ENCODE peak calls at places on chromosomes 11 and 22, in seven cellular contexts. F is activated T-helper 1 cell treated with anti-CD3 and anti-CD28 coated beads, Interleukin-2, amount 50 U/mL, for 16 hours; D is foreskin fibroblast; J is T-helper 1 cell; P is effector memory CD8-positive, alpha-beta T cell; Z is EL; E is tibial artery. B is an unnamed sample.

GRCh38 chr11:13337986-13338436 is 60.4 kb downstream of the BMAL1 start:
- DNase-seq in F (no peak), D (peak; percentile 56), J (no peak), P (no peak), Z (peak; percentile 71), E (no peak), B (no peak)

GRCh38 chr22:23822101-23822671 is 16.6 kb downstream of the DERL3 start:
- DNase-seq in F (no peak), D (no peak), J (no peak), P (no peak), Z (no peak), E (no peak), B (no peak)

GRCh38 chr11:128047026-128047425 is 540.3 kb downstream of the ETS1 start:
- DNase-seq in F (no peak), D (no peak), J (no peak), P (no peak), Z (no peak), E (no peak), B (no peak)

GRCh38 chr22:38477515-38477914 is 9.6 kb downstream of the KDELR3 start:
- DNase-seq in F (no peak), D (no peak), J (no peak), P (no peak), Z (no peak), E (no peak), B (no peak)

GRCh38 chr22:36942561-36942960 is 29.1 kb downstream of the CSF2RB start:
- DNase-seq in F (no peak), D (no peak), J (no peak), P (no peak), Z (no peak), E (no peak), B (no peak)

GRCh38 chr22:25104367-25104766 is 95.3 kb upstream of the CRYBB3 start:
- DNase-seq in F (no peak), D (no peak), J (no peak), P (no peak), Z (no peak), E (no peak), B (no peak)

GRCh38 chr11:86918943-86919342 is 36.3 kb downstream of the FZD4 start:
- DNase-seq in F (no peak), D (no peak), J (no peak), P (no peak), Z (no peak), E (no peak), B (no peak)

GRCh38 chr11:102836290-102836875 is 7.0 kb downstream of the MMP3 start:
- DNase-seq in F (no peak), D (peak; percentile 47), J (no peak), P (no peak), Z (peak; percentile 62), E (no peak), B (peak; percentile 25)

GRCh38 chr11:113114452-113115027 is 153.3 kb downstream of the NCAM1 start:
- DNase-seq in F (no peak), D (peak; percentile 36), J (no peak), P (peak; percentile 2), Z (peak; percentile 29), E (peak; percentile 25), B (peak; percentile 30)

GRCh38 chr22:23859201-23859600 is 1.5 kb downstream of the SLC2A11 start:
- DNase-seq in F (no peak), D (no peak), J (no peak), P (no peak), Z (no peak), E (no peak), B (no peak)

GRCh38 chr11:1604181-1604580 is 4.1 kb downstream of the KRTAP5-3 start:
- DNase-seq in F (no peak), D (no peak), J (no peak), P (no peak), Z (no peak), E (no peak), B (no peak)

GRCh38 chr22:32725369-32725988 is 76.0 kb upstream of the TIMP3 start:
- DNase-seq in F (no peak), D (no peak), J (no peak), P (no peak), Z (no peak), E (no peak), B (no peak)

GRCh38 chr22:30876925-30877553 is 91.5 kb downstream of the MORC2 start:
- DNase-seq in F (no peak), D (peak; percentile 39), J (no peak), P (no peak), Z (no peak), E (peak; percentile 19), B (peak; percentile 24)

GRCh38 chr11:65468874-65469333 is 29.9 kb upstream of the MALAT1 start:
- DNase-seq in F (peak; percentile 35), D (no peak), J (peak; percentile 40), P (peak; percentile 49), Z (peak; percentile 25), E (peak; percentile 40), B (no peak)

GRCh38 chr11:87286338-87286737 is 248.6 kb downstream of the TMEM135 start:
- DNase-seq in F (no peak), D (no peak), J (no peak), P (no peak), Z (no peak), E (no peak), B (no peak)

GRCh38 chr11:907668-908067 is 2.9 kb downstream of the CHID1 start:
- DNase-seq in F (no peak), D (no peak), J (no peak), P (no peak), Z (no peak), E (no peak), B (no peak)

GRCh38 chr22:20565079-20565734 is 57.8 kb downstream of the MED15 start:
- DNase-seq in F (no peak), D (peak; percentile 30), J (no peak), P (no peak), Z (no peak), E (no peak), B (no peak)

B was measured in stromal cell of bone marrow.